ENCODE peak calls at places on chromosome 18, in nine cellular contexts. W is MM.1S, L is mammary epithelial cell, B is frontal cortex, U is transverse colon, S is HEK293T, Z is MV-4-11, X is kidney glomerular epithelial cell, Q is prostate gland. C is an unnamed sample.

GRCh38 chr18:69785466-69785865 is 162.2 kb downstream of the CD226 start:
- DNase-seq in W (no peak), L (no peak), B (no peak), U (no peak), S (no peak), Z (no peak), X (no peak), Q (no peak), C (no peak)

GRCh38 chr18:23718243-23718720 is 29.0 kb downstream of the LAMA3 start:
- DNase-seq in W (no peak), L (no peak), B (no peak), U (no peak), S (no peak), Z (no peak), X (peak), Q (no peak), C (no peak)

GRCh38 chr18:22434973-22435608 is 17.4 kb upstream of the CTAGE1 start:
- DNase-seq in W (no peak), L (peak), B (no peak), U (no peak), S (no peak), Z (no peak), X (no peak), Q (no peak), C (peak)

GRCh38 chr18:433960-434359 is 66.5 kb downstream of the COLEC12 start:
- DNase-seq in W (no peak), L (no peak), B (no peak), U (no peak), S (no peak), Z (no peak), X (no peak), Q (no peak), C (no peak)

GRCh38 chr18:75089748-75090327 is 119.1 kb downstream of the PTGR3 start:
- DNase-seq in W (no peak), L (no peak), B (no peak), U (no peak), S (no peak), Z (no peak), X (no peak), Q (no peak), C (no peak)

GRCh38 chr18:67634631-67635338 is 118.3 kb upstream of the DSEL start:
- DNase-seq in W (no peak), L (no peak), B (no peak), U (no peak), S (no peak), Z (no peak), X (no peak), Q (no peak), C (no peak)

GRCh38 chr18:29248856-29249255 is 1071.9 kb upstream of the CDH2 start:
- DNase-seq in W (no peak), L (no peak), B (no peak), U (no peak), S (no peak), Z (no peak), X (no peak), Q (no peak), C (no peak)

GRCh38 chr18:23036611-23037259 is 98.5 kb upstream of the CABLES1 start:
- DNase-seq in W (no peak), L (no peak), B (no peak), U (no peak), S (no peak), Z (no peak), X (no peak), Q (no peak), C (no peak)

GRCh38 chr18:58572181-58572580 is 56.7 kb downstream of the ALPK2 start:
- DNase-seq in W (no peak), L (peak), B (no peak), U (peak), S (no peak), Z (no peak), X (no peak), Q (no peak), C (peak)

GRCh38 chr18:58611471-58612131 is 17.3 kb downstream of the ALPK2 start:
- DNase-seq in W (no peak), L (peak), B (no peak), U (no peak), S (no peak), Z (no peak), X (peak), Q (no peak), C (peak)

GRCh38 chr18:50906843-50907242 is 27.9 kb downstream of the ME2 start:
- DNase-seq in W (no peak), L (no peak), B (no peak), U (no peak), S (no peak), Z (no peak), X (no peak), Q (no peak), C (no peak)

GRCh38 chr18:45957100-45957499 is 10.0 kb downstream of the EPG5 start:
- DNase-seq in W (no peak), L (no peak), B (no peak), U (no peak), S (no peak), Z (no peak), X (no peak), Q (no peak), C (no peak)

GRCh38 chr18:22485808-22486244 is 68.1 kb upstream of the CTAGE1 start:
- DNase-seq in W (no peak), L (peak), B (no peak), U (no peak), S (no peak), Z (no peak), X (no peak), Q (peak), C (no peak)

GRCh38 chr18:41767960-41768359 is 187.1 kb upstream of the PIK3C3 start:
- DNase-seq in W (no peak), L (peak), B (no peak), U (no peak), S (no peak), Z (no peak), X (peak), Q (no peak), C (peak)

GRCh38 chr18:13500227-13500865 is 226.0 kb downstream of the FAM210A start:
- DNase-seq in W (no peak), L (peak), B (no peak), U (no peak), S (peak), Z (peak), X (peak), Q (peak), C (peak)

GRCh38 chr18:24586662-24587360 is 126.4 kb downstream of the HRH4 start:
- DNase-seq in W (no peak), L (peak), B (no peak), U (no peak), S (no peak), Z (no peak), X (no peak), Q (no peak), C (no peak)

GRCh38 chr18:7575465-7576026 is 8.4 kb downstream of the PTPRM start:
- DNase-seq in W (peak), L (peak), B (no peak), U (no peak), S (no peak), Z (no peak), X (no peak), Q (no peak), C (no peak)

GRCh38 chr18:55857409-55857808 is 269.4 kb upstream of the TCF4 start:
- DNase-seq in W (no peak), L (peak), B (no peak), U (no peak), S (no peak), Z (no peak), X (no peak), Q (no peak), C (no peak)

GRCh38 chr18:62524443-62525200 is 1.8 kb downstream of the ZCCHC2 start:
- DNase-seq in W (peak), L (peak), B (peak), U (peak), S (peak), Z (no peak), X (peak), Q (peak), C (no peak)

GRCh38 chr18:12458761-12459160 is 51.0 kb downstream of the PRELID3A start:
- DNase-seq in W (no peak), L (no peak), B (no peak), U (no peak), S (no peak), Z (no peak), X (no peak), Q (no peak), C (no peak)

GRCh38 chr18:24014062-24014985 is at the start of gene TTC39C:
- DNase-seq in W (peak), L (peak), B (peak), U (peak), S (peak), Z (peak), X (peak), Q (peak), C (no peak)

GRCh38 chr18:66759017-66759416 is 155.1 kb upstream of the CDH19 start:
- DNase-seq in W (no peak), L (no peak), B (no peak), U (no peak), S (no peak), Z (no peak), X (no peak), Q (no peak), C (no peak)

GRCh38 chr18:55351980-55352714 is 235.8 kb downstream of the TCF4 start:
- DNase-seq in W (no peak), L (no peak), B (no peak), U (no peak), S (no peak), Z (no peak), X (no peak), Q (no peak), C (no peak)

GRCh38 chr18:76764296-76764901 is 58.0 kb upstream of the ZNF236 start:
- DNase-seq in W (no peak), L (no peak), B (no peak), U (no peak), S (no peak), Z (no peak), X (no peak), Q (no peak), C (no peak)

GRCh38 chr18:26089247-26090129 is 925 bp downstream of the SS18 start:
- DNase-seq in W (peak), L (peak), B (peak), U (no peak), S (no peak), Z (peak), X (peak), Q (peak), C (no peak)

GRCh38 chr18:61690418-61691138 is 202.2 kb downstream of the RNF152 start:
- DNase-seq in W (no peak), L (no peak), B (no peak), U (no peak), S (no peak), Z (no peak), X (peak), Q (no peak), C (no peak)

GRCh38 chr18:50848038-50848437 is 28.2 kb upstream of the MRO start:
- DNase-seq in W (no peak), L (no peak), B (no peak), U (no peak), S (no peak), Z (no peak), X (no peak), Q (no peak), C (no peak)

GRCh38 chr18:28831476-28831875 is 654.5 kb upstream of the CDH2 start:
- DNase-seq in W (peak), L (no peak), B (no peak), U (no peak), S (no peak), Z (no peak), X (no peak), Q (no peak), C (no peak)

GRCh38 chr18:55731594-55732042 is 143.6 kb upstream of the TCF4 start:
- DNase-seq in W (no peak), L (peak), B (no peak), U (no peak), S (no peak), Z (no peak), X (no peak), Q (no peak), C (no peak)

GRCh38 chr18:47557160-47557559 is 305.7 kb upstream of the SKOR2 start:
- DNase-seq in W (no peak), L (no peak), B (no peak), U (no peak), S (no peak), Z (no peak), X (no peak), Q (no peak), C (no peak)

GRCh38 chr18:3454365-3455089 is 4.6 kb downstream of the TGIF1 start:
- DNase-seq in W (peak), L (peak), B (peak), U (peak), S (peak), Z (peak), X (peak), Q (peak), C (no peak)

GRCh38 chr18:74731097-74731496 is 133.4 kb downstream of the ZNF407 start:
- DNase-seq in W (no peak), L (peak), B (no peak), U (no peak), S (no peak), Z (no peak), X (no peak), Q (no peak), C (peak)

GRCh38 chr18:41543815-41544214 is 411.2 kb upstream of the PIK3C3 start:
- DNase-seq in W (no peak), L (no peak), B (no peak), U (no peak), S (no peak), Z (no peak), X (no peak), Q (no peak), C (no peak)

GRCh38 chr18:63844254-63844653 is 43.3 kb upstream of the SERPINB2 start:
- DNase-seq in W (peak), L (peak), B (no peak), U (no peak), S (no peak), Z (peak), X (no peak), Q (no peak), C (no peak)

GRCh38 chr18:75477913-75478312 is 50.4 kb upstream of the SMIM21 start:
- DNase-seq in W (no peak), L (peak), B (no peak), U (no peak), S (no peak), Z (peak), X (no peak), Q (no peak), C (no peak)